ENCODE peak calls at places on chromosomes 11 and 22, in seven cellular contexts. Z, O, E, X, C, V and P are unnamed samples.

GRCh38 chr11:61854966-61855714 is 27.0 kb downstream of the FADS2 start:
- DNase-seq in Z (no peak), O (no peak), E (no peak), X (no peak), C (no peak), V (no peak), P (no peak)

GRCh38 chr22:18136563-18137320 is 13.2 kb upstream of the USP18 start:
- DNase-seq in Z (no peak), O (no peak), E (no peak), X (no peak), C (no peak), V (no peak), P (no peak)

GRCh38 chr22:19291218-19291579 is 320 bp downstream of the CLTCL1 start:
- DNase-seq in Z (no peak), O (no peak), E (peak; percentile 43), X (no peak), C (peak; percentile 38), V (no peak), P (peak; percentile 23)

GRCh38 chr11:46381046-46381835 is at the start of gene MDK:
- DNase-seq in Z (no peak), O (no peak), E (no peak), X (peak; percentile 71), C (peak; percentile 35), V (peak; percentile 50), P (no peak)

GRCh38 chr22:30978304-30978962 is 9.4 kb downstream of the TUG1 start:
- DNase-seq in Z (no peak), O (no peak), E (no peak), X (no peak), C (no peak), V (no peak), P (no peak)

GRCh38 chr11:102171101-102171500 is 60.9 kb downstream of the YAP1 start:
- DNase-seq in Z (no peak), O (no peak), E (no peak), X (no peak), C (no peak), V (no peak), P (no peak)

GRCh38 chr11:75325713-75326438 is 25.6 kb downstream of the ARRB1 start:
- DNase-seq in Z (no peak), O (no peak), E (peak; percentile 81), X (no peak), C (peak; percentile 50), V (no peak), P (peak; percentile 44)

GRCh38 chr22:38882480-38882879 is 10.5 kb upstream of the CBX6 start:
- DNase-seq in Z (no peak), O (no peak), E (peak; percentile 85), X (no peak), C (no peak), V (no peak), P (no peak)

GRCh38 chr11:7564803-7565202 is 51.0 kb downstream of the PPFIBP2 start:
- DNase-seq in Z (no peak), O (no peak), E (no peak), X (no peak), C (no peak), V (no peak), P (no peak)

GRCh38 chr22:42258126-42258525 is 12.3 kb downstream of the TCF20 start:
- DNase-seq in Z (no peak), O (no peak), E (no peak), X (no peak), C (no peak), V (no peak), P (no peak)